ENCODE peak calls at places on chromosome 6, in six cellular contexts. One of them, this sample, is unnamed.

GRCh38 chr6:28743271-28743789 is 180.5 kb downstream of the TRIM27 start:
- DNase-seq in NAMALWA: no peak
- DNase-seq in Caco-2: no peak
- DNase-seq in heart left ventricle: no peak
- DNase-seq in skeletal muscle cell: no peak
- DNase-seq in occipital lobe: no peak
- DNase-seq in this sample: no peak

GRCh38 chr6:156533860-156534580 is 243.2 kb upstream of the ARID1B start:
- DNase-seq in NAMALWA: no peak
- DNase-seq in Caco-2: no peak
- DNase-seq in heart left ventricle: no peak
- DNase-seq in skeletal muscle cell: no peak
- DNase-seq in occipital lobe: no peak
- DNase-seq in this sample: no peak

GRCh38 chr6:53979468-53980067 is 131.7 kb upstream of the MLIP start:
- DNase-seq in NAMALWA: peak
- DNase-seq in Caco-2: no peak
- DNase-seq in heart left ventricle: no peak
- DNase-seq in skeletal muscle cell: no peak
- DNase-seq in occipital lobe: no peak
- DNase-seq in this sample: no peak

GRCh38 chr6:108166664-108167448 is 1.0 kb downstream of the NR2E1 start:
- DNase-seq in NAMALWA: no peak
- DNase-seq in Caco-2: no peak
- DNase-seq in heart left ventricle: no peak
- DNase-seq in skeletal muscle cell: no peak
- DNase-seq in occipital lobe: no peak
- DNase-seq in this sample: peak

GRCh38 chr6:108921547-108922331 is 73.5 kb downstream of the ARMC2 start:
- DNase-seq in NAMALWA: no peak
- DNase-seq in Caco-2: no peak
- DNase-seq in heart left ventricle: no peak
- DNase-seq in skeletal muscle cell: peak
- DNase-seq in occipital lobe: no peak
- DNase-seq in this sample: no peak

GRCh38 chr6:169723991-169724553 is at the start of gene PHF10:
- DNase-seq in NAMALWA: peak
- DNase-seq in Caco-2: no peak
- DNase-seq in heart left ventricle: peak
- DNase-seq in skeletal muscle cell: no peak
- DNase-seq in occipital lobe: no peak
- DNase-seq in this sample: peak

GRCh38 chr6:26009817-26010216 is 47.2 kb downstream of the TRIM38 start:
- DNase-seq in NAMALWA: no peak
- DNase-seq in Caco-2: no peak
- DNase-seq in heart left ventricle: no peak
- DNase-seq in skeletal muscle cell: no peak
- DNase-seq in occipital lobe: no peak
- DNase-seq in this sample: no peak

GRCh38 chr6:18497006-18497405 is 109.9 kb downstream of the RNF144B start:
- DNase-seq in NAMALWA: no peak
- DNase-seq in Caco-2: no peak
- DNase-seq in heart left ventricle: no peak
- DNase-seq in skeletal muscle cell: no peak
- DNase-seq in occipital lobe: no peak
- DNase-seq in this sample: no peak

GRCh38 chr6:139030539-139030938 is 2.0 kb downstream of the ABRACL start:
- DNase-seq in NAMALWA: peak
- DNase-seq in Caco-2: no peak
- DNase-seq in heart left ventricle: no peak
- DNase-seq in skeletal muscle cell: no peak
- DNase-seq in occipital lobe: no peak
- DNase-seq in this sample: no peak

GRCh38 chr6:81999270-81999669 is 246.8 kb upstream of the TENT5A start:
- DNase-seq in NAMALWA: no peak
- DNase-seq in Caco-2: no peak
- DNase-seq in heart left ventricle: no peak
- DNase-seq in skeletal muscle cell: no peak
- DNase-seq in occipital lobe: no peak
- DNase-seq in this sample: no peak

GRCh38 chr6:81849248-81849647 is 96.8 kb upstream of the TENT5A start:
- DNase-seq in NAMALWA: no peak
- DNase-seq in Caco-2: no peak
- DNase-seq in heart left ventricle: no peak
- DNase-seq in skeletal muscle cell: no peak
- DNase-seq in occipital lobe: no peak
- DNase-seq in this sample: no peak

GRCh38 chr6:113160716-113161115 is 696.4 kb upstream of the MARCKS start:
- DNase-seq in NAMALWA: no peak
- DNase-seq in Caco-2: no peak
- DNase-seq in heart left ventricle: no peak
- DNase-seq in skeletal muscle cell: no peak
- DNase-seq in occipital lobe: no peak
- DNase-seq in this sample: no peak

GRCh38 chr6:33018904-33019303 is 9.5 kb upstream of the HLA-DOA start:
- DNase-seq in NAMALWA: peak
- DNase-seq in Caco-2: no peak
- DNase-seq in heart left ventricle: peak
- DNase-seq in skeletal muscle cell: peak
- DNase-seq in occipital lobe: no peak
- DNase-seq in this sample: no peak

GRCh38 chr6:30759575-30760239 is 15.4 kb upstream of the IER3 start:
- DNase-seq in NAMALWA: no peak
- DNase-seq in Caco-2: peak
- DNase-seq in heart left ventricle: no peak
- DNase-seq in skeletal muscle cell: peak
- DNase-seq in occipital lobe: no peak
- DNase-seq in this sample: no peak

GRCh38 chr6:25793970-25794369 is 37.9 kb downstream of the SLC17A1 start:
- DNase-seq in NAMALWA: peak
- DNase-seq in Caco-2: no peak
- DNase-seq in heart left ventricle: no peak
- DNase-seq in skeletal muscle cell: no peak
- DNase-seq in occipital lobe: no peak
- DNase-seq in this sample: no peak

GRCh38 chr6:116102856-116103255 is 2.2 kb downstream of the NT5DC1 start:
- DNase-seq in NAMALWA: no peak
- DNase-seq in Caco-2: no peak
- DNase-seq in heart left ventricle: no peak
- DNase-seq in skeletal muscle cell: no peak
- DNase-seq in occipital lobe: no peak
- DNase-seq in this sample: no peak

GRCh38 chr6:22783921-22784320 is 214.6 kb downstream of the HDGFL1 start:
- DNase-seq in NAMALWA: no peak
- DNase-seq in Caco-2: no peak
- DNase-seq in heart left ventricle: no peak
- DNase-seq in skeletal muscle cell: no peak
- DNase-seq in occipital lobe: no peak
- DNase-seq in this sample: no peak

GRCh38 chr6:10381133-10381829 is 33.6 kb downstream of the TFAP2A start:
- DNase-seq in NAMALWA: no peak
- DNase-seq in Caco-2: no peak
- DNase-seq in heart left ventricle: no peak
- DNase-seq in skeletal muscle cell: no peak
- DNase-seq in occipital lobe: no peak
- DNase-seq in this sample: peak

GRCh38 chr6:166341915-166342292 is 441 bp downstream of the SFT2D1 start:
- DNase-seq in NAMALWA: peak
- DNase-seq in Caco-2: no peak
- DNase-seq in heart left ventricle: no peak
- DNase-seq in skeletal muscle cell: no peak
- DNase-seq in occipital lobe: no peak
- DNase-seq in this sample: no peak

GRCh38 chr6:125787791-125788190 is 3.0 kb upstream of the NCOA7 start:
- DNase-seq in NAMALWA: no peak
- DNase-seq in Caco-2: no peak
- DNase-seq in heart left ventricle: no peak
- DNase-seq in skeletal muscle cell: no peak
- DNase-seq in occipital lobe: no peak
- DNase-seq in this sample: no peak

GRCh38 chr6:106512048-106512957 is 117.0 kb downstream of the RTN4IP1 start:
- DNase-seq in NAMALWA: peak
- DNase-seq in Caco-2: peak
- DNase-seq in heart left ventricle: peak
- DNase-seq in skeletal muscle cell: no peak
- DNase-seq in occipital lobe: no peak
- DNase-seq in this sample: peak

GRCh38 chr6:167568407-167569024 is 243.6 kb downstream of the TTLL2 start:
- DNase-seq in NAMALWA: no peak
- DNase-seq in Caco-2: no peak
- DNase-seq in heart left ventricle: no peak
- DNase-seq in skeletal muscle cell: no peak
- DNase-seq in occipital lobe: no peak
- DNase-seq in this sample: no peak

GRCh38 chr6:127484207-127484858 is 25.1 kb upstream of the KIAA0408 start:
- DNase-seq in NAMALWA: peak
- DNase-seq in Caco-2: no peak
- DNase-seq in heart left ventricle: no peak
- DNase-seq in skeletal muscle cell: peak
- DNase-seq in occipital lobe: no peak
- DNase-seq in this sample: no peak

GRCh38 chr6:15073883-15074465 is 171.9 kb upstream of the JARID2 start:
- DNase-seq in NAMALWA: no peak
- DNase-seq in Caco-2: no peak
- DNase-seq in heart left ventricle: no peak
- DNase-seq in skeletal muscle cell: no peak
- DNase-seq in occipital lobe: no peak
- DNase-seq in this sample: no peak

GRCh38 chr6:83114164-83114563 is 46.7 kb downstream of the DOP1A start:
- DNase-seq in NAMALWA: no peak
- DNase-seq in Caco-2: no peak
- DNase-seq in heart left ventricle: no peak
- DNase-seq in skeletal muscle cell: no peak
- DNase-seq in occipital lobe: no peak
- DNase-seq in this sample: no peak

GRCh38 chr6:159513074-159513473 is 180.0 kb downstream of the SOD2 start:
- DNase-seq in NAMALWA: no peak
- DNase-seq in Caco-2: no peak
- DNase-seq in heart left ventricle: no peak
- DNase-seq in skeletal muscle cell: no peak
- DNase-seq in occipital lobe: no peak
- DNase-seq in this sample: no peak

GRCh38 chr6:38570750-38571149 is 69.0 kb downstream of the BTBD9 start:
- DNase-seq in NAMALWA: peak
- DNase-seq in Caco-2: no peak
- DNase-seq in heart left ventricle: no peak
- DNase-seq in skeletal muscle cell: no peak
- DNase-seq in occipital lobe: no peak
- DNase-seq in this sample: no peak

GRCh38 chr6:131894735-131895424 is 56.3 kb downstream of the CCN2 start:
- DNase-seq in NAMALWA: no peak
- DNase-seq in Caco-2: peak
- DNase-seq in heart left ventricle: no peak
- DNase-seq in skeletal muscle cell: no peak
- DNase-seq in occipital lobe: no peak
- DNase-seq in this sample: no peak

GRCh38 chr6:127641905-127642304 is 64.9 kb downstream of the C6orf58 start:
- DNase-seq in NAMALWA: peak
- DNase-seq in Caco-2: peak
- DNase-seq in heart left ventricle: no peak
- DNase-seq in skeletal muscle cell: no peak
- DNase-seq in occipital lobe: no peak
- DNase-seq in this sample: peak

GRCh38 chr6:112933947-112934346 is 586.8 kb downstream of the RFPL4B start:
- DNase-seq in NAMALWA: no peak
- DNase-seq in Caco-2: no peak
- DNase-seq in heart left ventricle: no peak
- DNase-seq in skeletal muscle cell: no peak
- DNase-seq in occipital lobe: no peak
- DNase-seq in this sample: no peak

GRCh38 chr6:119346914-119347313 is 2.6 kb downstream of the MAN1A1 start:
- DNase-seq in NAMALWA: no peak
- DNase-seq in Caco-2: no peak
- DNase-seq in heart left ventricle: no peak
- DNase-seq in skeletal muscle cell: no peak
- DNase-seq in occipital lobe: no peak
- DNase-seq in this sample: no peak

GRCh38 chr6:134376785-134377184 is 58.9 kb upstream of the SGK1 start:
- DNase-seq in NAMALWA: no peak
- DNase-seq in Caco-2: no peak
- DNase-seq in heart left ventricle: no peak
- DNase-seq in skeletal muscle cell: no peak
- DNase-seq in occipital lobe: no peak
- DNase-seq in this sample: no peak

GRCh38 chr6:50116797-50117542 is 67.2 kb upstream of the DEFB112 start:
- DNase-seq in NAMALWA: no peak
- DNase-seq in Caco-2: no peak
- DNase-seq in heart left ventricle: no peak
- DNase-seq in skeletal muscle cell: no peak
- DNase-seq in occipital lobe: no peak
- DNase-seq in this sample: no peak

GRCh38 chr6:13395272-13396237 is 67.2 kb upstream of the TBC1D7 start:
- DNase-seq in NAMALWA: peak
- DNase-seq in Caco-2: no peak
- DNase-seq in heart left ventricle: peak
- DNase-seq in skeletal muscle cell: peak
- DNase-seq in occipital lobe: peak
- DNase-seq in this sample: no peak

GRCh38 chr6:11434565-11435326 is 102.8 kb upstream of the TMEM170B start:
- DNase-seq in NAMALWA: no peak
- DNase-seq in Caco-2: peak
- DNase-seq in heart left ventricle: no peak
- DNase-seq in skeletal muscle cell: peak
- DNase-seq in occipital lobe: no peak
- DNase-seq in this sample: no peak

GRCh38 chr6:138692058-138692977 is 81.3 kb upstream of the CCDC28A start:
- DNase-seq in NAMALWA: peak
- DNase-seq in Caco-2: peak
- DNase-seq in heart left ventricle: peak
- DNase-seq in skeletal muscle cell: no peak
- DNase-seq in occipital lobe: peak
- DNase-seq in this sample: peak

GRCh38 chr6:169837529-169838250 is 86.3 kb downstream of the ERMARD start:
- DNase-seq in NAMALWA: no peak
- DNase-seq in Caco-2: no peak
- DNase-seq in heart left ventricle: no peak
- DNase-seq in skeletal muscle cell: no peak
- DNase-seq in occipital lobe: no peak
- DNase-seq in this sample: no peak

GRCh38 chr6:25962368-25963127 is at the start of gene TRIM38:
- DNase-seq in NAMALWA: peak
- DNase-seq in Caco-2: no peak
- DNase-seq in heart left ventricle: peak
- DNase-seq in skeletal muscle cell: peak
- DNase-seq in occipital lobe: no peak
- DNase-seq in this sample: no peak

GRCh38 chr6:132520953-132521352 is 8.0 kb upstream of the STX7 start:
- DNase-seq in NAMALWA: no peak
- DNase-seq in Caco-2: no peak
- DNase-seq in heart left ventricle: no peak
- DNase-seq in skeletal muscle cell: no peak
- DNase-seq in occipital lobe: no peak
- DNase-seq in this sample: no peak

GRCh38 chr6:42783876-42784738 is 2.3 kb downstream of the BICRAL start:
- DNase-seq in NAMALWA: peak
- DNase-seq in Caco-2: no peak
- DNase-seq in heart left ventricle: no peak
- DNase-seq in skeletal muscle cell: no peak
- DNase-seq in occipital lobe: no peak
- DNase-seq in this sample: no peak

This sample was measured in WTC11.